ENCODE peak calls at places on chromosomes 12 and 14, in five cellular contexts. One of them, this sample, is unnamed.

GRCh38 chr14:68394113-68394718 is 398.7 kb downstream of the ZFP36L1 start:
- DNase-seq in CD4-positive, alpha-beta T cell: no peak
- DNase-seq in OCI-LY7: no peak
- DNase-seq in keratinocyte: no peak
- DNase-seq in foreskin keratinocyte: no peak
- DNase-seq in this sample: no peak

GRCh38 chr14:21455592-21455911 is 371 bp downstream of the CHD8 start:
- DNase-seq in CD4-positive, alpha-beta T cell: no peak
- DNase-seq in OCI-LY7: no peak
- DNase-seq in keratinocyte: no peak
- DNase-seq in foreskin keratinocyte: no peak
- DNase-seq in this sample: no peak

GRCh38 chr12:131167334-131167733 is 213.6 kb downstream of the ADGRD1 start:
- DNase-seq in CD4-positive, alpha-beta T cell: no peak
- DNase-seq in OCI-LY7: no peak
- DNase-seq in keratinocyte: no peak
- DNase-seq in foreskin keratinocyte: no peak
- DNase-seq in this sample: peak; percentile 40

GRCh38 chr14:24941719-24942118 is 108.2 kb downstream of the STXBP6 start:
- DNase-seq in CD4-positive, alpha-beta T cell: no peak
- DNase-seq in OCI-LY7: peak; percentile 47
- DNase-seq in keratinocyte: no peak
- DNase-seq in foreskin keratinocyte: no peak
- DNase-seq in this sample: no peak

GRCh38 chr14:26597136-26598080 is at the start of gene NOVA1:
- DNase-seq in CD4-positive, alpha-beta T cell: no peak
- DNase-seq in OCI-LY7: no peak
- DNase-seq in keratinocyte: no peak
- DNase-seq in foreskin keratinocyte: no peak
- DNase-seq in this sample: no peak

GRCh38 chr14:104263671-104264358 is 125.4 kb downstream of the KIF26A start:
- DNase-seq in CD4-positive, alpha-beta T cell: no peak
- DNase-seq in OCI-LY7: no peak
- DNase-seq in keratinocyte: no peak
- DNase-seq in foreskin keratinocyte: no peak
- DNase-seq in this sample: no peak

GRCh38 chr12:96371138-96371786 is 29.0 kb downstream of the CDK17 start:
- DNase-seq in CD4-positive, alpha-beta T cell: no peak
- DNase-seq in OCI-LY7: no peak
- DNase-seq in keratinocyte: no peak
- DNase-seq in foreskin keratinocyte: no peak
- DNase-seq in this sample: no peak

GRCh38 chr12:1216560-1216959 is 225.5 kb downstream of the ERC1 start:
- DNase-seq in CD4-positive, alpha-beta T cell: no peak
- DNase-seq in OCI-LY7: no peak
- DNase-seq in keratinocyte: no peak
- DNase-seq in foreskin keratinocyte: no peak
- DNase-seq in this sample: no peak

GRCh38 chr14:21014761-21015190 is 10.1 kb downstream of the NDRG2 start:
- DNase-seq in CD4-positive, alpha-beta T cell: peak; percentile 78
- DNase-seq in OCI-LY7: peak; percentile 79
- DNase-seq in keratinocyte: peak; percentile 59
- DNase-seq in foreskin keratinocyte: peak; percentile 46
- DNase-seq in this sample: peak; percentile 93

GRCh38 chr12:29880987-29881386 is 97.2 kb upstream of the TMTC1 start:
- DNase-seq in CD4-positive, alpha-beta T cell: no peak
- DNase-seq in OCI-LY7: no peak
- DNase-seq in keratinocyte: no peak
- DNase-seq in foreskin keratinocyte: no peak
- DNase-seq in this sample: no peak

GRCh38 chr14:104187931-104188726 is 49.7 kb downstream of the KIF26A start:
- DNase-seq in CD4-positive, alpha-beta T cell: no peak
- DNase-seq in OCI-LY7: no peak
- DNase-seq in keratinocyte: no peak
- DNase-seq in foreskin keratinocyte: no peak
- DNase-seq in this sample: no peak

GRCh38 chr14:22065372-22065771 is 391.8 kb upstream of the OR4E1 start:
- DNase-seq in CD4-positive, alpha-beta T cell: no peak
- DNase-seq in OCI-LY7: no peak
- DNase-seq in keratinocyte: no peak
- DNase-seq in foreskin keratinocyte: no peak
- DNase-seq in this sample: no peak

GRCh38 chr14:60092516-60092915 is 793 bp downstream of the PCNX4 start:
- DNase-seq in CD4-positive, alpha-beta T cell: no peak
- DNase-seq in OCI-LY7: peak; percentile 63
- DNase-seq in keratinocyte: no peak
- DNase-seq in foreskin keratinocyte: no peak
- DNase-seq in this sample: peak; percentile 45

GRCh38 chr12:74725154-74725553 is 187.5 kb downstream of the ATXN7L3B start:
- DNase-seq in CD4-positive, alpha-beta T cell: no peak
- DNase-seq in OCI-LY7: no peak
- DNase-seq in keratinocyte: no peak
- DNase-seq in foreskin keratinocyte: no peak
- DNase-seq in this sample: peak; percentile 33

GRCh38 chr12:107635139-107635538 is 50.5 kb upstream of the PWP1 start:
- DNase-seq in CD4-positive, alpha-beta T cell: no peak
- DNase-seq in OCI-LY7: no peak
- DNase-seq in keratinocyte: no peak
- DNase-seq in foreskin keratinocyte: no peak
- DNase-seq in this sample: no peak

GRCh38 chr14:68297871-68298468 is 478.4 kb downstream of the RAD51B start:
- DNase-seq in CD4-positive, alpha-beta T cell: no peak
- DNase-seq in OCI-LY7: no peak
- DNase-seq in keratinocyte: no peak
- DNase-seq in foreskin keratinocyte: no peak
- DNase-seq in this sample: peak; percentile 31

GRCh38 chr14:23361320-23361719 is 3.7 kb downstream of the EFS start:
- DNase-seq in CD4-positive, alpha-beta T cell: no peak
- DNase-seq in OCI-LY7: no peak
- DNase-seq in keratinocyte: no peak
- DNase-seq in foreskin keratinocyte: peak; percentile 26
- DNase-seq in this sample: no peak

GRCh38 chr14:34030864-34031263 is 80.0 kb upstream of the EGLN3 start:
- DNase-seq in CD4-positive, alpha-beta T cell: no peak
- DNase-seq in OCI-LY7: no peak
- DNase-seq in keratinocyte: no peak
- DNase-seq in foreskin keratinocyte: no peak
- DNase-seq in this sample: no peak

GRCh38 chr12:50597200-50598195 is 92.7 kb downstream of the DIP2B start:
- DNase-seq in CD4-positive, alpha-beta T cell: peak; percentile 31
- DNase-seq in OCI-LY7: peak; percentile 19
- DNase-seq in keratinocyte: peak; percentile 61
- DNase-seq in foreskin keratinocyte: peak; percentile 76
- DNase-seq in this sample: peak; percentile 83

GRCh38 chr12:15629761-15630160 is 159.4 kb downstream of the EPS8 start:
- DNase-seq in CD4-positive, alpha-beta T cell: no peak
- DNase-seq in OCI-LY7: no peak
- DNase-seq in keratinocyte: no peak
- DNase-seq in foreskin keratinocyte: peak; percentile 26
- DNase-seq in this sample: no peak

GRCh38 chr14:65361920-65362319 is 50.6 kb upstream of the FUT8 start:
- DNase-seq in CD4-positive, alpha-beta T cell: no peak
- DNase-seq in OCI-LY7: no peak
- DNase-seq in keratinocyte: no peak
- DNase-seq in foreskin keratinocyte: peak; percentile 69
- DNase-seq in this sample: no peak

GRCh38 chr12:39483597-39483996 is 40.7 kb upstream of the KIF21A start:
- DNase-seq in CD4-positive, alpha-beta T cell: no peak
- DNase-seq in OCI-LY7: no peak
- DNase-seq in keratinocyte: no peak
- DNase-seq in foreskin keratinocyte: no peak
- DNase-seq in this sample: no peak
- TF ChIP-seq CTCF in CD4-positive, alpha-beta T cell: no peak
- TF ChIP-seq CTCF in OCI-LY7: no peak
- TF ChIP-seq CTCF in keratinocyte: no peak
- TF ChIP-seq CTCF in foreskin keratinocyte: no peak
- TF ChIP-seq CTCF in this sample: no peak

GRCh38 chr14:31970744-31971143 is 106.4 kb upstream of the ARHGAP5 start:
- DNase-seq in CD4-positive, alpha-beta T cell: no peak
- DNase-seq in OCI-LY7: no peak
- DNase-seq in keratinocyte: no peak
- DNase-seq in foreskin keratinocyte: no peak
- DNase-seq in this sample: no peak
- TF ChIP-seq CTCF in CD4-positive, alpha-beta T cell: no peak
- TF ChIP-seq CTCF in OCI-LY7: no peak
- TF ChIP-seq CTCF in keratinocyte: no peak
- TF ChIP-seq CTCF in foreskin keratinocyte: no peak
- TF ChIP-seq CTCF in this sample: no peak

DNA sequence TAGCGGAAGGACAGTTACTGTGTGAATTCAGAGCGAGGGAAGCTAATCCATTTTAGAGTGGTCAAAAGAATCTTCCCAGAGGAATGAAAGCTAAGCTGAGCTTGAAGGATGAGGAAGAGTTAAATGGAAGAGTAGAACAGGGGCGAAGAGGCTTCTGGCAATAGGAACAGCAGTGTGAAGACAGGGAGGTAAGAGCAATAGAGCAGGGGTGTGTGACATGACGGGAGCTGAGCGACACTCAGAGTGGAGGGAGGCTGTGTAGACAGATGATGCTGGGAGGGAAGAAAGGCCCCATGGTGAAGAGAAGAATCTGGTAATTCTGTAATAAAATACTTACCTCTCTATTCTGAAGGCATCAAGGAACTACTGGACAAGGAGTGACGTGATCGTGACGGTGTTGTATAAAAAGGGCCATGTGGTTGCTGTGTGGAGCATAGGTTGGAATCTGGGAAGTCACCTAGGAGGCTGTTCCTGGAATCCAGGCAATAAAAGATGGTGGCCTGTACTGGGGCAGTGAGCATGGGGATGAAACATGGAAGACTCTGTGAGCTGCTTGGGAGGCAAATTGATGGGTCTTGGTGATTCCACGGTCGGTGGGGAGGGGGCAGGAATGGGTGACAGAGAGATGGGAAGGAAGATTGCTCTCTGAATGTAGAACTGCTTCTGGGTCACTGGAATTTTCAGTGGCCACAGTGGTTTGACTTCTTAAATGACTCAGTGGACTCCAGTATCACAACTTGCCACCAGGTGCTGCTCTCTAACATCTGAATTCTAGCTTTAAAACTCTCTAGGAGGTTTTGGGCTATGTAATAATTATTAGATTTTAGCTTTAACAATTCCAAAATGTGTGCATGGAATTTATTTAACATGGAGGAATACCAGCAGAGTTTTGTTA is 164.1 kb downstream of the ATP23 start:
- DNase-seq in CD4-positive, alpha-beta T cell: no peak
- DNase-seq in OCI-LY7: no peak
- DNase-seq in keratinocyte: no peak
- DNase-seq in foreskin keratinocyte: no peak
- DNase-seq in this sample: no peak
- TF ChIP-seq CTCF in CD4-positive, alpha-beta T cell: no peak
- TF ChIP-seq CTCF in OCI-LY7: peak; percentile 57
- TF ChIP-seq CTCF in keratinocyte: peak; percentile 46
- TF ChIP-seq CTCF in foreskin keratinocyte: peak; percentile 47
- TF ChIP-seq CTCF in this sample: peak; percentile 38

DNA sequence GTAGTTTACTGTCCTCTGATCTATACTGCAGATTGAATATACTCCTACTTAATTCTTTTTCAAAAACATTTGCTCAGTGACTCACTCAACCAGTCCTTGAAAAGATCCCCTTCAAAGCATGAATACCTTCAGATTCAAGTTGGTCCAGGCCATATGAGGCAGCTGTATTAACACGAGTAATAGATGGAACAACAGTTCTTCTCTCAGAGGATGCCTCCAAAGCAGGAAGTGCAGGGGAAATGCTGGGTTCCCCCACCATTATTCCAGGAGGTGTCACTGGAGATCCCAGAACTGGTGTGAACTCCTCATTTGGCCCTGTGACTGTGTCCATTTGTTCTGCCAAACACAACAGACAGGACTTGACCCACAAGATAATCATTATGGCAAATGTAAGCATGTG is 20.6 kb downstream of the ARMH4 start:
- DNase-seq in CD4-positive, alpha-beta T cell: no peak
- DNase-seq in OCI-LY7: no peak
- DNase-seq in keratinocyte: no peak
- DNase-seq in foreskin keratinocyte: no peak
- DNase-seq in this sample: no peak
- TF ChIP-seq CTCF in CD4-positive, alpha-beta T cell: no peak
- TF ChIP-seq CTCF in OCI-LY7: no peak
- TF ChIP-seq CTCF in keratinocyte: no peak
- TF ChIP-seq CTCF in foreskin keratinocyte: peak; percentile 32
- TF ChIP-seq CTCF in this sample: peak; percentile 8

GRCh38 chr12:114692558-114693531 is 8.9 kb upstream of the TBX3 start:
- DNase-seq in CD4-positive, alpha-beta T cell: no peak
- DNase-seq in OCI-LY7: no peak
- DNase-seq in keratinocyte: no peak
- DNase-seq in foreskin keratinocyte: no peak
- DNase-seq in this sample: no peak
- TF ChIP-seq CTCF in CD4-positive, alpha-beta T cell: no peak
- TF ChIP-seq CTCF in OCI-LY7: no peak
- TF ChIP-seq CTCF in keratinocyte: peak; percentile 3
- TF ChIP-seq CTCF in foreskin keratinocyte: peak; percentile 12
- TF ChIP-seq CTCF in this sample: no peak

DNA sequence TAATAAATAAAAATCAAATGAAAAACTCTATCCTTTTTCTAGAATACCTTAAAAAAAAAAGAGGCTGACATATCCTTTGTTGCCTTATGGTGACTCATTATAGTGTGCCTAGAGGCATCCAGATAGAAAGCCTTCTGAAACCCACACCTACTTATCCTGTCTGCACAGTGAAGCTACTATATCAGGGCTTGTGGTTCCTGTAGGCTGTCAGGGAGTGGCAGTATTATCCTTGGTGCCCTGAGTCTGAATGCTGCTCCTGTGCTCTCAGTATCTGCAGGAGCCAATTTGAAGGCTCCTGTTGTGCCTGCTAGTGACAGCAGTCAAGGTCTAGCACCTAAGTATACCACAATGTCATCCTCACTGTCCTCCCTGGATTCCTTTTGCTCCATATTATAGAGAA is 168.4 kb upstream of the AVPR1A start:
- DNase-seq in CD4-positive, alpha-beta T cell: no peak
- DNase-seq in OCI-LY7: no peak
- DNase-seq in keratinocyte: peak; percentile 56
- DNase-seq in foreskin keratinocyte: peak; percentile 77
- DNase-seq in this sample: peak; percentile 50
- TF ChIP-seq CTCF in CD4-positive, alpha-beta T cell: no peak
- TF ChIP-seq CTCF in OCI-LY7: no peak
- TF ChIP-seq CTCF in keratinocyte: peak; percentile 46
- TF ChIP-seq CTCF in foreskin keratinocyte: peak; percentile 59
- TF ChIP-seq CTCF in this sample: peak; percentile 49

GRCh38 chr12:83826112-83826511 is 1086.5 kb downstream of the SLC6A15 start:
- DNase-seq in CD4-positive, alpha-beta T cell: no peak
- DNase-seq in OCI-LY7: peak; percentile 19
- DNase-seq in keratinocyte: no peak
- DNase-seq in foreskin keratinocyte: no peak
- DNase-seq in this sample: peak; percentile 40
- TF ChIP-seq CTCF in CD4-positive, alpha-beta T cell: no peak
- TF ChIP-seq CTCF in OCI-LY7: peak; percentile 75
- TF ChIP-seq CTCF in keratinocyte: peak; percentile 90
- TF ChIP-seq CTCF in foreskin keratinocyte: peak; percentile 78
- TF ChIP-seq CTCF in this sample: peak; percentile 85